ENCODE peak calls at places on chromosomes 2 and 18, in four cellular contexts. Z is PC-9, R is left ventricle myocardium inferior, I is Peyer's patch. P is an unnamed sample.
A peak's percentile ranks its signal among the peaks of the same experiment; 100 is the strongest.

GRCh38 chr2:219446101-219446504 is 11.5 kb downstream of the SPEG start:
- DNase-seq in Z (no peak), R (no peak), I (no peak), P (no peak)

GRCh38 chr2:169285528-169285927 is 76.8 kb downstream of the LRP2 start:
- DNase-seq in Z (no peak), R (no peak), I (no peak), P (no peak)

GRCh38 chr18:21605218-21605617 is 4.7 kb upstream of the ESCO1 start:
- DNase-seq in Z (no peak), R (no peak), I (no peak), P (no peak)

GRCh38 chr18:32629990-32630389 is 142.8 kb downstream of the KLHL14 start:
- DNase-seq in Z (no peak), R (no peak), I (no peak), P (no peak)

GRCh38 chr2:41488854-41489253 is 559.0 kb upstream of the PKDCC start:
- DNase-seq in Z (no peak), R (no peak), I (no peak), P (no peak)

GRCh38 chr2:48712151-48712550 is 43.4 kb downstream of the LHCGR start:
- DNase-seq in Z (no peak), R (no peak), I (no peak), P (no peak)

GRCh38 chr2:101467306-101467705 is 7.6 kb downstream of the RFX8 start:
- DNase-seq in Z (no peak), R (no peak), I (no peak), P (no peak)

GRCh38 chr2:15765211-15765610 is 173.5 kb downstream of the DDX1 start:
- DNase-seq in Z (no peak), R (no peak), I (no peak), P (no peak)

GRCh38 chr2:10917927-10918326 is 6.2 kb downstream of the KCNF1 start:
- DNase-seq in Z (no peak), R (no peak), I (no peak), P (no peak)

GRCh38 chr2:57160976-57161375 is 885.6 kb upstream of the VRK2 start:
- DNase-seq in Z (no peak), R (no peak), I (no peak), P (no peak)

GRCh38 chr2:230614913-230615332 is 97.7 kb upstream of the CAB39 start:
- DNase-seq in Z (no peak), R (no peak), I (peak; percentile 93), P (peak; percentile 52)

GRCh38 chr2:100953406-100954043 is 48.6 kb upstream of the RPL31 start:
- DNase-seq in Z (no peak), R (no peak), I (no peak), P (no peak)

GRCh38 chr2:134144651-134145050 is 109.2 kb upstream of the MGAT5 start:
- DNase-seq in Z (no peak), R (no peak), I (no peak), P (no peak)

GRCh38 chr2:216113572-216113971 is 4.4 kb downstream of the XRCC5 start:
- DNase-seq in Z (no peak), R (no peak), I (no peak), P (no peak)

DNA sequence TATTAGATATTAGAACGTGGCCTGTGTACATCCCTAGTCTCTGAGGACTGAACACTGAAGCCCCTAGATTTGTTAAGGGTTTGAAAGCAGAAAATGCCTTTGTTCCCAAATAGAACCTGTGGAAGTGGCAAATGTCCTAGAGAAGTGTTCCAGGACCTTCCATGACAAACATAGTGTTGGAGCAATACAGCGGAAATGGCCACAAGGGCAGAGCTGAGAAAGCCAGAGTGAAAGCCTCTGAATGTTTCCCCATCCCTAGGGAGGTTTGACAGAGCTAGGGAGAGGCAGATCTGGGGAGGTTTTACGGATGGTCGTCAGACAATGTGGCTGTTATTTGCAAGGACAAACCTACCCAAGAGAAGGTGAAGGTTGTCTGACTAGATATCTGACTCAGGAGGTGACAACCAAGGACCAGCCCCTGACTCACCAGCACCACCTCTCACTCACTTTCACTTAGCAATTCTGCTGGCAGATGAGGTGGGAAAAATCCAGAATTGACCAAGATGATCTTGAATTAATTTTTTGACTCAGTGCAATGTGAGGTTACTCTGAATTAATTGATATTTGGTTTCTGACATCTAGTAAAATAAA is 24.1 kb downstream of the RBM43 start:
- DNase-seq in Z (no peak), R (no peak), I (no peak), P (no peak)
- TF ChIP-seq CTCF in Z (no peak), R (no peak), I (no peak), P (no peak)

DNA sequence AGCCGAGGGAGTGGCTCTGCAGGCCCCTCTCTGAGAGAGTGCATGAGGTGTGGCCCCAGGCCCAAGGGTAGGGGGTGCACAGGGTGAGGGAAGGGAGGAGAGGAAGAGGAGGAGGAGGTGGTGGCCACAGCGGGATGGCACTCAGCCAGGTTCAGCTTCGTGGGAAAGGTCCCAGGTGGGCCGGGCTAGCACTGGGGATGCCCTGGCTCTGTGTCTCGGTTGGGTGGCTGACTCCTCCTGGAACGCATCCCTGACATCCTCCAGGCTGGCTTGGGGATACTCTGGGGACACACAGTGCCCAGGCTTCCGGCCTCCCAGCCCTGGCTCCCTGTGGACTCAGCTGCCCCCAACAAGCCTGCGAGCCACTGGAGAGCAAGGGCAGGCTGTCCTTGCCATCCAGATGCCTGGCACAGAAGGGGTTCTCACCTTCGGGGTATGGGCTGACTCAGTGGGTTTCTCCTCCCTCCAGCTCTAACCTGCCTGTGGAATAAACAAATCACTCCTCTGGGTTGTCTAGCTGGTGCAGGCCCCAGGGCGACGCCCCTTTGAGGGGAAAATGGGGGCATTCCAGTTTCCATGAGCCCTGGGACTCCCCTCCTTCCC is 582 bp upstream of the ZAP70 start:
- DNase-seq in Z (no peak), R (no peak), I (no peak), P (peak; percentile 53)
- H3K4me1 ChIP-seq in Z (peaks cover 5% of the 10 kb centered on the region), R (peaks cover 17% of the 10 kb centered on the region), I (no peaks in the 10 kb centered on the region), P (no peaks in the 10 kb centered on the region)

GRCh38 chr18:56269958-56270357 is 368.4 kb downstream of the TXNL1 start:
- DNase-seq in Z (no peak), R (no peak), I (no peak), P (no peak)
- H3K4me3 ChIP-seq in Z (no peak overlapping the region), R (no peak overlapping the region), I (no peak overlapping the region), P (no peak overlapping the region)

GRCh38 chr2:173272895-173273294 is 81.8 kb upstream of the CDCA7 start:
- DNase-seq in Z (no peak), R (no peak), I (no peak), P (no peak)

GRCh38 chr2:173271135-173271534 is 83.5 kb upstream of the CDCA7 start:
- DNase-seq in Z (no peak), R (no peak), I (no peak), P (no peak)

GRCh38 chr2:173271825-173272224 is 82.8 kb upstream of the CDCA7 start:
- DNase-seq in Z (peak; percentile 44), R (no peak), I (no peak), P (no peak)
- TF ChIP-seq CTCF in Z (no peak), R (no peak), I (no peak), P (no peak)

DNA sequence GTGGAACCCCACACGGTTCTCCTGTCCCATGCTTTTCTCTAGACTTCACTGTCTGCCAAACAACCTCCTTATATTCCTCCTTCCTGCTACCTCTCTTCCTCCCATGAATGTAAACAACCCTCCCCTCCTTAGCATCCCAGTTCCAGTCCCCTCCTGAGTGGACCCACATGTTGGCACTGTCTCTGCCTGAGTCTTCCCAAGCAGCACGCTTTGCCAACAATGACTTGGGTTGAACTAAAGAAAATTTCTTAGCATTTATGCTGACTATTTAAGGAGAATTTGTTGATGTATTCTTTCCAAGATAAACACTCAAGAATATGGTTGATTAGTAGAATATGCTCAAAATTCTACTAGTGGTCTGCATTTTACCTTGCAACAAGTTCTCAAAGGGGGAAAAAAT is 338.0 kb downstream of the TNS1 start:
- DNase-seq in Z (no peak), R (no peak), I (no peak), P (no peak)
- H3K4me1 ChIP-seq in Z (peaks cover 10% of the 10 kb centered on the region), R (peaks cover 11% of the 10 kb centered on the region), I (no peaks in the 10 kb centered on the region), P (no peaks in the 10 kb centered on the region)

P was measured in mucosa of descending colon.